ENCODE peak calls at places on chromosomes 13 and 19, in seven cellular contexts. G is aorta; Y is LoVo; K is GM10248; V is stimulated activated naive CD4-positive, alpha-beta T cell; D is HT-29; H is fibroblast of pulmonary artery. A is an unnamed sample.

GRCh38 chr13:73341748-73342147 is 282.9 kb downstream of the KLF5 start:
- DNase-seq in V (no peak), Y (no peak), H (peak), G (no peak), D (no peak), K (no peak), A (no peak)

GRCh38 chr19:29524201-29524911 is 1.4 kb upstream of the VSTM2B start:
- DNase-seq in V (no peak), G (peak), Y (no peak), K (no peak), H (no peak), D (no peak), A (peak)

GRCh38 chr19:11737964-11738745 is 591 bp downstream of the ZNF823 start:
- DNase-seq in H (peak), D (peak), G (peak), K (peak), V (peak), Y (peak), A (peak)

GRCh38 chr13:24911135-24911524 is 147.2 kb downstream of the RNF17 start:
- DNase-seq in V (no peak), Y (peak), K (no peak), G (no peak), H (peak), D (peak), A (no peak)

GRCh38 chr19:50288954-50289353 is 40.2 kb downstream of the KCNC3 start:
- DNase-seq in V (no peak), H (no peak), K (no peak), D (no peak), G (no peak), Y (no peak), A (no peak)

GRCh38 chr13:26968431-26969335 is 202.9 kb downstream of the USP12 start:
- DNase-seq in Y (peak), H (no peak), D (peak), G (no peak), V (no peak), K (no peak), A (peak)

GRCh38 chr13:29543230-29544215 is 52.0 kb downstream of the SLC7A1 start:
- DNase-seq in D (peak), V (no peak), H (peak), Y (no peak), G (no peak), K (peak), A (no peak)

GRCh38 chr13:90445179-90445578 is 902.3 kb upstream of the MIR17HG start:
- DNase-seq in G (peak), Y (peak), V (no peak), K (no peak), H (peak), D (no peak), A (no peak)

GRCh38 chr13:23570099-23570926 is at the start of gene TNFRSF19:
- DNase-seq in Y (peak), V (no peak), G (no peak), D (no peak), H (peak), K (no peak), A (no peak)

GRCh38 chr13:60335531-60335930 is 61.5 kb upstream of the TDRD3 start:
- DNase-seq in H (peak), K (no peak), G (no peak), Y (peak), D (peak), V (no peak), A (no peak)